ENCODE peak calls at places on chromosomes 7 and 10, in six cellular contexts. Q, A, S, R, O and G are unnamed samples.

GRCh38 chr7:152894295-152895170 is 135.0 kb downstream of the ACTR3B start:
- DNase-seq in S (peak; percentile 73), R (no peak), Q (no peak), A (peak; percentile 1), O (no peak), G (peak; percentile 2)

GRCh38 chr10:33209777-33210176 is 124.7 kb downstream of the NRP1 start:
- DNase-seq in A (no peak), S (no peak), Q (no peak), R (no peak), O (no peak), G (no peak)

GRCh38 chr7:11784808-11785536 is 47.0 kb downstream of the THSD7A start:
- DNase-seq in R (no peak), A (no peak), Q (no peak), S (no peak), O (no peak), G (no peak)

GRCh38 chr7:82235710-82236109 is 207.9 kb downstream of the CACNA2D1 start:
- DNase-seq in O (no peak), Q (peak; percentile 10), A (peak; percentile 41), R (no peak), S (no peak), G (peak; percentile 70)

GRCh38 chr7:26444554-26444953 is 152.9 kb downstream of the SNX10 start:
- DNase-seq in A (no peak), Q (no peak), R (no peak), O (no peak), S (no peak), G (no peak)

GRCh38 chr7:127383123-127383835 is 9.2 kb downstream of the ZNF800 start:
- DNase-seq in O (no peak), Q (peak; percentile 29), R (no peak), S (no peak), A (peak; percentile 36), G (peak; percentile 48)

GRCh38 chr10:86251426-86251825 is 115.2 kb downstream of the GRID1 start:
- DNase-seq in Q (no peak), S (no peak), O (no peak), R (no peak), A (no peak), G (no peak)

GRCh38 chr10:21870849-21871248 is 132.7 kb downstream of the DNAJC1 start:
- DNase-seq in O (no peak), R (no peak), S (no peak), A (no peak), Q (no peak), G (no peak)

GRCh38 chr10:72009430-72010081 is 45.4 kb downstream of the CHST3 start:
- DNase-seq in Q (peak; percentile 100), R (peak; percentile 96), A (peak; percentile 99), S (peak; percentile 93), O (peak; percentile 89), G (peak; percentile 98)

GRCh38 chr10:70458329-70459060 is 17.0 kb upstream of the NODAL start:
- DNase-seq in Q (peak; percentile 84), O (peak; percentile 59), A (peak; percentile 68), R (peak; percentile 93), S (peak; percentile 93), G (peak; percentile 62)

GRCh38 chr7:96418600-96418999 is 96.7 kb upstream of the SLC25A13 start:
- DNase-seq in R (no peak), A (no peak), O (no peak), S (no peak), Q (no peak), G (no peak)